ENCODE peak calls at places on chromosomes 1 and 21, in eight cellular contexts. One of them, this sample, is unnamed.

GRCh38 chr1:66648896-66649597 is 103.2 kb upstream of the DYNLT5 start:
- DNase-seq in lung: no peak
- DNase-seq in small intestine: no peak
- DNase-seq in heart right ventricle: no peak
- DNase-seq in DND-41: no peak
- DNase-seq in H9: no peak
- DNase-seq in psoas muscle: no peak
- DNase-seq in CD4-positive, alpha-beta T cell: no peak
- DNase-seq in this sample: no peak

GRCh38 chr1:174989540-174990181 is 10.1 kb upstream of the CACYBP start:
- DNase-seq in lung: no peak
- DNase-seq in small intestine: no peak
- DNase-seq in heart right ventricle: no peak
- DNase-seq in DND-41: no peak
- DNase-seq in H9: no peak
- DNase-seq in psoas muscle: peak; percentile 31
- DNase-seq in CD4-positive, alpha-beta T cell: no peak
- DNase-seq in this sample: no peak

GRCh38 chr1:172185206-172185605 is 235.3 kb upstream of the C1orf105 start:
- DNase-seq in lung: no peak
- DNase-seq in small intestine: no peak
- DNase-seq in heart right ventricle: no peak
- DNase-seq in DND-41: no peak
- DNase-seq in H9: no peak
- DNase-seq in psoas muscle: no peak
- DNase-seq in CD4-positive, alpha-beta T cell: no peak
- DNase-seq in this sample: no peak

GRCh38 chr21:43204638-43205037 is 35.8 kb downstream of the CRYAA start:
- DNase-seq in lung: no peak
- DNase-seq in small intestine: no peak
- DNase-seq in heart right ventricle: no peak
- DNase-seq in DND-41: no peak
- DNase-seq in H9: no peak
- DNase-seq in psoas muscle: no peak
- DNase-seq in CD4-positive, alpha-beta T cell: no peak
- DNase-seq in this sample: no peak

GRCh38 chr21:46385846-46386725 is 62.1 kb downstream of the PCNT start:
- DNase-seq in lung: no peak
- DNase-seq in small intestine: no peak
- DNase-seq in heart right ventricle: no peak
- DNase-seq in DND-41: no peak
- DNase-seq in H9: no peak
- DNase-seq in psoas muscle: peak; percentile 28
- DNase-seq in CD4-positive, alpha-beta T cell: no peak
- DNase-seq in this sample: no peak

GRCh38 chr1:26220199-26220912 is 13.6 kb upstream of the CEP85 start:
- DNase-seq in lung: no peak
- DNase-seq in small intestine: no peak
- DNase-seq in heart right ventricle: no peak
- DNase-seq in DND-41: no peak
- DNase-seq in H9: no peak
- DNase-seq in psoas muscle: no peak
- DNase-seq in CD4-positive, alpha-beta T cell: no peak
- DNase-seq in this sample: no peak

GRCh38 chr1:199029855-199030254 is 391.0 kb downstream of the PTPRC start:
- DNase-seq in lung: no peak
- DNase-seq in small intestine: no peak
- DNase-seq in heart right ventricle: no peak
- DNase-seq in DND-41: peak; percentile 59
- DNase-seq in H9: no peak
- DNase-seq in psoas muscle: no peak
- DNase-seq in CD4-positive, alpha-beta T cell: no peak
- DNase-seq in this sample: no peak

GRCh38 chr1:214720561-214720960 is 117.6 kb downstream of the CENPF start:
- DNase-seq in lung: no peak
- DNase-seq in small intestine: no peak
- DNase-seq in heart right ventricle: no peak
- DNase-seq in DND-41: no peak
- DNase-seq in H9: no peak
- DNase-seq in psoas muscle: no peak
- DNase-seq in CD4-positive, alpha-beta T cell: no peak
- DNase-seq in this sample: no peak

GRCh38 chr1:160546942-160547341 is 23.9 kb upstream of the SLAMF6 start:
- DNase-seq in lung: no peak
- DNase-seq in small intestine: no peak
- DNase-seq in heart right ventricle: no peak
- DNase-seq in DND-41: no peak
- DNase-seq in H9: no peak
- DNase-seq in psoas muscle: no peak
- DNase-seq in CD4-positive, alpha-beta T cell: no peak
- DNase-seq in this sample: no peak

GRCh38 chr1:25137521-25138395 is 94.5 kb downstream of the SYF2 start:
- DNase-seq in lung: no peak
- DNase-seq in small intestine: no peak
- DNase-seq in heart right ventricle: no peak
- DNase-seq in DND-41: no peak
- DNase-seq in H9: no peak
- DNase-seq in psoas muscle: no peak
- DNase-seq in CD4-positive, alpha-beta T cell: no peak
- DNase-seq in this sample: no peak

GRCh38 chr1:51898090-51898734 is 19.7 kb upstream of the NRDC start:
- DNase-seq in lung: no peak
- DNase-seq in small intestine: no peak
- DNase-seq in heart right ventricle: no peak
- DNase-seq in DND-41: no peak
- DNase-seq in H9: no peak
- DNase-seq in psoas muscle: no peak
- DNase-seq in CD4-positive, alpha-beta T cell: no peak
- DNase-seq in this sample: no peak

GRCh38 chr1:52633291-52633754 is 355 bp downstream of the SHISAL2A start:
- DNase-seq in lung: no peak
- DNase-seq in small intestine: no peak
- DNase-seq in heart right ventricle: no peak
- DNase-seq in DND-41: no peak
- DNase-seq in H9: peak; percentile 59
- DNase-seq in psoas muscle: peak; percentile 14
- DNase-seq in CD4-positive, alpha-beta T cell: peak; percentile 19
- DNase-seq in this sample: no peak

GRCh38 chr1:109567823-109568222 is 19.4 kb downstream of the GNAI3 start:
- DNase-seq in lung: no peak
- DNase-seq in small intestine: peak; percentile 38
- DNase-seq in heart right ventricle: no peak
- DNase-seq in DND-41: no peak
- DNase-seq in H9: no peak
- DNase-seq in psoas muscle: no peak
- DNase-seq in CD4-positive, alpha-beta T cell: no peak
- DNase-seq in this sample: no peak

GRCh38 chr1:206050655-206051235 is 2.2 kb upstream of the RHEX start:
- DNase-seq in lung: no peak
- DNase-seq in small intestine: no peak
- DNase-seq in heart right ventricle: no peak
- DNase-seq in DND-41: peak; percentile 45
- DNase-seq in H9: no peak
- DNase-seq in psoas muscle: no peak
- DNase-seq in CD4-positive, alpha-beta T cell: no peak
- DNase-seq in this sample: no peak

GRCh38 chr1:202821467-202821866 is 10.7 kb downstream of the PCAT6 start:
- DNase-seq in lung: no peak
- DNase-seq in small intestine: no peak
- DNase-seq in heart right ventricle: no peak
- DNase-seq in DND-41: no peak
- DNase-seq in H9: no peak
- DNase-seq in psoas muscle: no peak
- DNase-seq in CD4-positive, alpha-beta T cell: no peak
- DNase-seq in this sample: no peak

GRCh38 chr1:52634111-52634510 is 1.1 kb downstream of the SHISAL2A start:
- DNase-seq in lung: no peak
- DNase-seq in small intestine: no peak
- DNase-seq in heart right ventricle: no peak
- DNase-seq in DND-41: no peak
- DNase-seq in H9: no peak
- DNase-seq in psoas muscle: no peak
- DNase-seq in CD4-positive, alpha-beta T cell: no peak
- DNase-seq in this sample: no peak

GRCh38 chr1:184185346-184185745 is 133.8 kb downstream of the TSEN15 start:
- DNase-seq in lung: no peak
- DNase-seq in small intestine: no peak
- DNase-seq in heart right ventricle: no peak
- DNase-seq in DND-41: no peak
- DNase-seq in H9: no peak
- DNase-seq in psoas muscle: no peak
- DNase-seq in CD4-positive, alpha-beta T cell: no peak
- DNase-seq in this sample: no peak

GRCh38 chr1:189658381-189658780 is 819.3 kb downstream of the BRINP3 start:
- DNase-seq in lung: no peak
- DNase-seq in small intestine: no peak
- DNase-seq in heart right ventricle: no peak
- DNase-seq in DND-41: no peak
- DNase-seq in H9: no peak
- DNase-seq in psoas muscle: no peak
- DNase-seq in CD4-positive, alpha-beta T cell: no peak
- DNase-seq in this sample: no peak

GRCh38 chr1:45969866-45970265 is 162.6 kb downstream of the PIK3R3 start:
- DNase-seq in lung: no peak
- DNase-seq in small intestine: peak; percentile 37
- DNase-seq in heart right ventricle: no peak
- DNase-seq in DND-41: no peak
- DNase-seq in H9: no peak
- DNase-seq in psoas muscle: no peak
- DNase-seq in CD4-positive, alpha-beta T cell: no peak
- DNase-seq in this sample: no peak

GRCh38 chr1:31934706-31935629 is 3.2 kb downstream of the PTP4A2 start:
- DNase-seq in lung: no peak
- DNase-seq in small intestine: peak; percentile 66
- DNase-seq in heart right ventricle: no peak
- DNase-seq in DND-41: peak; percentile 83
- DNase-seq in H9: no peak
- DNase-seq in psoas muscle: no peak
- DNase-seq in CD4-positive, alpha-beta T cell: no peak
- DNase-seq in this sample: no peak

GRCh38 chr1:65949933-65950332 is 157.2 kb downstream of the PDE4B start:
- DNase-seq in lung: no peak
- DNase-seq in small intestine: no peak
- DNase-seq in heart right ventricle: no peak
- DNase-seq in DND-41: no peak
- DNase-seq in H9: no peak
- DNase-seq in psoas muscle: no peak
- DNase-seq in CD4-positive, alpha-beta T cell: no peak
- DNase-seq in this sample: no peak

GRCh38 chr1:164785841-164786534 is 227.0 kb downstream of the PBX1 start:
- DNase-seq in lung: no peak
- DNase-seq in small intestine: no peak
- DNase-seq in heart right ventricle: no peak
- DNase-seq in DND-41: no peak
- DNase-seq in H9: no peak
- DNase-seq in psoas muscle: no peak
- DNase-seq in CD4-positive, alpha-beta T cell: no peak
- DNase-seq in this sample: no peak

DNA sequence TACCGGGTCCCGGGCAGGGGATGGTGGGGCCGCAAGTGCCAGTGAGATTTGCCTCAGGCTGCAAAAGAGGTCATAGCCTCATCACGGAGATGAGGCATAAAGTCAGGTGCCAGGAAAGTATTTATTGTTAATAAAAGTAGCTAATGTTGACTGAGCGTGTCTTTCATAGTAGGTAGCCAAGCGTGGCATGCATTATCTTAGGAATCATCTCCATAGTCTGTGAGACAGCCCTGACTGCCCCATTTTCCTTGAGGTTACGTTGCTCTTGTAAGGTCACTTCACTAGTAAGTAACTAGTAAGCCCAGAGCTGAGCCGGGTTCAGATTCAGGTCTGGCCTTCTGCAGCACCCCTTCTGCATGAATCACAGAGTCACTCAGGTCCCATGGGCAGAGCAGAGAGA is 174.2 kb downstream of the CAMTA1 start:
- DNase-seq in lung: no peak
- DNase-seq in small intestine: no peak
- DNase-seq in heart right ventricle: no peak
- DNase-seq in DND-41: no peak
- DNase-seq in H9: no peak
- DNase-seq in psoas muscle: no peak
- DNase-seq in CD4-positive, alpha-beta T cell: no peak
- DNase-seq in this sample: no peak
- H3K27ac ChIP-seq in lung: no peak overlapping the region
- H3K27ac ChIP-seq in small intestine: no peak overlapping the region
- H3K27ac ChIP-seq in heart right ventricle: no peak overlapping the region
- H3K27ac ChIP-seq in DND-41: no peak overlapping the region
- H3K27ac ChIP-seq in H9: no peak overlapping the region
- H3K27ac ChIP-seq in psoas muscle: peak overlapping the region; percentile 71
- H3K27ac ChIP-seq in CD4-positive, alpha-beta T cell: no peak overlapping the region
- H3K27ac ChIP-seq in this sample: no peak overlapping the region

GRCh38 chr1:17193222-17194132 is 11.5 kb upstream of the PADI1 start:
- DNase-seq in lung: no peak
- DNase-seq in small intestine: no peak
- DNase-seq in heart right ventricle: no peak
- DNase-seq in DND-41: no peak
- DNase-seq in H9: no peak
- DNase-seq in psoas muscle: no peak
- DNase-seq in CD4-positive, alpha-beta T cell: no peak
- DNase-seq in this sample: peak; percentile 94
- H3K27ac ChIP-seq in lung: no peak overlapping the region
- H3K27ac ChIP-seq in small intestine: no peak overlapping the region
- H3K27ac ChIP-seq in heart right ventricle: no peak overlapping the region
- H3K27ac ChIP-seq in DND-41: no peak overlapping the region
- H3K27ac ChIP-seq in H9: no peak overlapping the region
- H3K27ac ChIP-seq in psoas muscle: no peak overlapping the region
- H3K27ac ChIP-seq in CD4-positive, alpha-beta T cell: no peak overlapping the region
- H3K27ac ChIP-seq in this sample: no peak overlapping the region

GRCh38 chr1:98366343-98366742 is 295.2 kb upstream of the SNX7 start:
- DNase-seq in lung: no peak
- DNase-seq in small intestine: peak; percentile 46
- DNase-seq in heart right ventricle: no peak
- DNase-seq in DND-41: peak; percentile 36
- DNase-seq in H9: no peak
- DNase-seq in psoas muscle: no peak
- DNase-seq in CD4-positive, alpha-beta T cell: no peak
- DNase-seq in this sample: no peak

GRCh38 chr1:98355656-98356384 is 305.7 kb upstream of the SNX7 start:
- DNase-seq in lung: no peak
- DNase-seq in small intestine: no peak
- DNase-seq in heart right ventricle: no peak
- DNase-seq in DND-41: no peak
- DNase-seq in H9: no peak
- DNase-seq in psoas muscle: no peak
- DNase-seq in CD4-positive, alpha-beta T cell: no peak
- DNase-seq in this sample: no peak

GRCh38 chr1:98364544-98364943 is 297.0 kb upstream of the SNX7 start:
- DNase-seq in lung: no peak
- DNase-seq in small intestine: no peak
- DNase-seq in heart right ventricle: no peak
- DNase-seq in DND-41: no peak
- DNase-seq in H9: no peak
- DNase-seq in psoas muscle: no peak
- DNase-seq in CD4-positive, alpha-beta T cell: no peak
- DNase-seq in this sample: no peak

GRCh38 chr1:98360864-98361263 is 300.7 kb upstream of the SNX7 start:
- DNase-seq in lung: no peak
- DNase-seq in small intestine: no peak
- DNase-seq in heart right ventricle: no peak
- DNase-seq in DND-41: no peak
- DNase-seq in H9: no peak
- DNase-seq in psoas muscle: no peak
- DNase-seq in CD4-positive, alpha-beta T cell: no peak
- DNase-seq in this sample: no peak
- H3K27ac ChIP-seq in lung: no peak overlapping the region
- H3K27ac ChIP-seq in small intestine: no peak overlapping the region
- H3K27ac ChIP-seq in heart right ventricle: no peak overlapping the region
- H3K27ac ChIP-seq in DND-41: no peak overlapping the region
- H3K27ac ChIP-seq in H9: no peak overlapping the region
- H3K27ac ChIP-seq in psoas muscle: no peak overlapping the region
- H3K27ac ChIP-seq in CD4-positive, alpha-beta T cell: no peak overlapping the region
- H3K27ac ChIP-seq in this sample: no peak overlapping the region

GRCh38 chr1:21623411-21623961 is 45.7 kb downstream of the RAP1GAP start:
- DNase-seq in lung: peak; percentile 85
- DNase-seq in small intestine: peak; percentile 77
- DNase-seq in heart right ventricle: no peak
- DNase-seq in DND-41: no peak
- DNase-seq in H9: no peak
- DNase-seq in psoas muscle: no peak
- DNase-seq in CD4-positive, alpha-beta T cell: no peak
- DNase-seq in this sample: no peak
- H3K27ac ChIP-seq in lung: peak overlapping the region; percentile 84
- H3K27ac ChIP-seq in small intestine: no peak overlapping the region
- H3K27ac ChIP-seq in heart right ventricle: no peak overlapping the region
- H3K27ac ChIP-seq in DND-41: no peak overlapping the region
- H3K27ac ChIP-seq in H9: no peak overlapping the region
- H3K27ac ChIP-seq in psoas muscle: no peak overlapping the region
- H3K27ac ChIP-seq in CD4-positive, alpha-beta T cell: no peak overlapping the region
- H3K27ac ChIP-seq in this sample: no peak overlapping the region

This sample was measured in vagina.